ENCODE peak calls at places on chromosomes 6 and 20, in ten cellular contexts. One of them, this sample, is unnamed.

GRCh38 chr20:25296094-25297093 is 48.5 kb downstream of the PYGB start:
- DNase-seq in stimulated activated CD4-positive, alpha-beta T cell treated with anti-CD3 and anti-CD28 coated beads, Interleukin-12 subunit alpha, Interleukin-12 subunit beta, amount 100 ng/mL, for 24 hours: no peak
- DNase-seq in COLO829: no peak
- DNase-seq in NCI-H1436 treated with DMSO at 0.1 percent for 48 hours: no peak
- DNase-seq in NCI-H2081: no peak
- DNase-seq in PC-9: peak; percentile 29
- DNase-seq in T47D: no peak
- DNase-seq in fibroblast of mammary gland: peak; percentile 57
- DNase-seq in A172: peak; percentile 48
- DNase-seq in mucosa of descending colon: peak; percentile 42
- DNase-seq in this sample: peak; percentile 11

GRCh38 chr6:74597266-74597665 is 608.6 kb downstream of the COL12A1 start:
- DNase-seq in stimulated activated CD4-positive, alpha-beta T cell treated with anti-CD3 and anti-CD28 coated beads, Interleukin-12 subunit alpha, Interleukin-12 subunit beta, amount 100 ng/mL, for 24 hours: no peak
- DNase-seq in COLO829: no peak
- DNase-seq in NCI-H1436 treated with DMSO at 0.1 percent for 48 hours: no peak
- DNase-seq in NCI-H2081: no peak
- DNase-seq in PC-9: no peak
- DNase-seq in T47D: no peak
- DNase-seq in fibroblast of mammary gland: peak; percentile 82
- DNase-seq in A172: peak; percentile 42
- DNase-seq in mucosa of descending colon: no peak
- DNase-seq in this sample: no peak

GRCh38 chr6:142155895-142156757 is 9.1 kb downstream of the VTA1 start:
- DNase-seq in stimulated activated CD4-positive, alpha-beta T cell treated with anti-CD3 and anti-CD28 coated beads, Interleukin-12 subunit alpha, Interleukin-12 subunit beta, amount 100 ng/mL, for 24 hours: no peak
- DNase-seq in COLO829: peak; percentile 26
- DNase-seq in NCI-H1436 treated with DMSO at 0.1 percent for 48 hours: no peak
- DNase-seq in NCI-H2081: peak; percentile 11
- DNase-seq in PC-9: no peak
- DNase-seq in T47D: peak; percentile 4
- DNase-seq in fibroblast of mammary gland: peak; percentile 32
- DNase-seq in A172: peak; percentile 18
- DNase-seq in mucosa of descending colon: no peak
- DNase-seq in this sample: no peak

GRCh38 chr6:112040933-112041332 is 13.0 kb upstream of the CCN6 start:
- DNase-seq in stimulated activated CD4-positive, alpha-beta T cell treated with anti-CD3 and anti-CD28 coated beads, Interleukin-12 subunit alpha, Interleukin-12 subunit beta, amount 100 ng/mL, for 24 hours: no peak
- DNase-seq in COLO829: peak; percentile 89
- DNase-seq in NCI-H1436 treated with DMSO at 0.1 percent for 48 hours: no peak
- DNase-seq in NCI-H2081: no peak
- DNase-seq in PC-9: no peak
- DNase-seq in T47D: no peak
- DNase-seq in fibroblast of mammary gland: peak; percentile 65
- DNase-seq in A172: peak; percentile 42
- DNase-seq in mucosa of descending colon: no peak
- DNase-seq in this sample: no peak

GRCh38 chr20:62737271-62737761 is 28.7 kb downstream of the NTSR1 start:
- DNase-seq in stimulated activated CD4-positive, alpha-beta T cell treated with anti-CD3 and anti-CD28 coated beads, Interleukin-12 subunit alpha, Interleukin-12 subunit beta, amount 100 ng/mL, for 24 hours: no peak
- DNase-seq in COLO829: no peak
- DNase-seq in NCI-H1436 treated with DMSO at 0.1 percent for 48 hours: no peak
- DNase-seq in NCI-H2081: no peak
- DNase-seq in PC-9: no peak
- DNase-seq in T47D: no peak
- DNase-seq in fibroblast of mammary gland: peak; percentile 43
- DNase-seq in A172: peak; percentile 51
- DNase-seq in mucosa of descending colon: no peak
- DNase-seq in this sample: no peak

GRCh38 chr20:49866051-49866450 is 49.3 kb downstream of the SPATA2 start:
- DNase-seq in stimulated activated CD4-positive, alpha-beta T cell treated with anti-CD3 and anti-CD28 coated beads, Interleukin-12 subunit alpha, Interleukin-12 subunit beta, amount 100 ng/mL, for 24 hours: no peak
- DNase-seq in COLO829: no peak
- DNase-seq in NCI-H1436 treated with DMSO at 0.1 percent for 48 hours: no peak
- DNase-seq in NCI-H2081: no peak
- DNase-seq in PC-9: no peak
- DNase-seq in T47D: no peak
- DNase-seq in fibroblast of mammary gland: peak; percentile 89
- DNase-seq in A172: peak; percentile 33
- DNase-seq in mucosa of descending colon: no peak
- DNase-seq in this sample: no peak

GRCh38 chr20:23049933-23050838 is 714 bp upstream of the THBD start:
- DNase-seq in stimulated activated CD4-positive, alpha-beta T cell treated with anti-CD3 and anti-CD28 coated beads, Interleukin-12 subunit alpha, Interleukin-12 subunit beta, amount 100 ng/mL, for 24 hours: no peak
- DNase-seq in COLO829: no peak
- DNase-seq in NCI-H1436 treated with DMSO at 0.1 percent for 48 hours: no peak
- DNase-seq in NCI-H2081: no peak
- DNase-seq in PC-9: peak; percentile 51
- DNase-seq in T47D: no peak
- DNase-seq in fibroblast of mammary gland: no peak
- DNase-seq in A172: no peak
- DNase-seq in mucosa of descending colon: peak; percentile 14
- DNase-seq in this sample: no peak

GRCh38 chr20:23646106-23646958 is 8.6 kb upstream of the CST3 start:
- DNase-seq in stimulated activated CD4-positive, alpha-beta T cell treated with anti-CD3 and anti-CD28 coated beads, Interleukin-12 subunit alpha, Interleukin-12 subunit beta, amount 100 ng/mL, for 24 hours: no peak
- DNase-seq in COLO829: no peak
- DNase-seq in NCI-H1436 treated with DMSO at 0.1 percent for 48 hours: no peak
- DNase-seq in NCI-H2081: no peak
- DNase-seq in PC-9: no peak
- DNase-seq in T47D: no peak
- DNase-seq in fibroblast of mammary gland: no peak
- DNase-seq in A172: no peak
- DNase-seq in mucosa of descending colon: no peak
- DNase-seq in this sample: no peak

GRCh38 chr6:6834356-6835342 is 246.1 kb downstream of the LY86 start:
- DNase-seq in stimulated activated CD4-positive, alpha-beta T cell treated with anti-CD3 and anti-CD28 coated beads, Interleukin-12 subunit alpha, Interleukin-12 subunit beta, amount 100 ng/mL, for 24 hours: no peak
- DNase-seq in COLO829: no peak
- DNase-seq in NCI-H1436 treated with DMSO at 0.1 percent for 48 hours: peak; percentile 79
- DNase-seq in NCI-H2081: peak; percentile 57
- DNase-seq in PC-9: no peak
- DNase-seq in T47D: no peak
- DNase-seq in fibroblast of mammary gland: peak; percentile 20
- DNase-seq in A172: no peak
- DNase-seq in mucosa of descending colon: no peak
- DNase-seq in this sample: no peak

GRCh38 chr6:49666930-49667369 is 30.3 kb upstream of the RHAG start:
- DNase-seq in stimulated activated CD4-positive, alpha-beta T cell treated with anti-CD3 and anti-CD28 coated beads, Interleukin-12 subunit alpha, Interleukin-12 subunit beta, amount 100 ng/mL, for 24 hours: no peak
- DNase-seq in COLO829: no peak
- DNase-seq in NCI-H1436 treated with DMSO at 0.1 percent for 48 hours: no peak
- DNase-seq in NCI-H2081: no peak
- DNase-seq in PC-9: no peak
- DNase-seq in T47D: no peak
- DNase-seq in fibroblast of mammary gland: no peak
- DNase-seq in A172: no peak
- DNase-seq in mucosa of descending colon: no peak
- DNase-seq in this sample: no peak

GRCh38 chr6:8939615-8940014 is 504.3 kb upstream of the SLC35B3 start:
- DNase-seq in stimulated activated CD4-positive, alpha-beta T cell treated with anti-CD3 and anti-CD28 coated beads, Interleukin-12 subunit alpha, Interleukin-12 subunit beta, amount 100 ng/mL, for 24 hours: no peak
- DNase-seq in COLO829: no peak
- DNase-seq in NCI-H1436 treated with DMSO at 0.1 percent for 48 hours: no peak
- DNase-seq in NCI-H2081: peak; percentile 49
- DNase-seq in PC-9: peak; percentile 41
- DNase-seq in T47D: no peak
- DNase-seq in fibroblast of mammary gland: no peak
- DNase-seq in A172: peak; percentile 22
- DNase-seq in mucosa of descending colon: no peak
- DNase-seq in this sample: peak; percentile 64

GRCh38 chr6:45377041-45377554 is 636 bp downstream of the SUPT3H start:
- DNase-seq in stimulated activated CD4-positive, alpha-beta T cell treated with anti-CD3 and anti-CD28 coated beads, Interleukin-12 subunit alpha, Interleukin-12 subunit beta, amount 100 ng/mL, for 24 hours: no peak
- DNase-seq in COLO829: no peak
- DNase-seq in NCI-H1436 treated with DMSO at 0.1 percent for 48 hours: no peak
- DNase-seq in NCI-H2081: peak; percentile 53
- DNase-seq in PC-9: no peak
- DNase-seq in T47D: no peak
- DNase-seq in fibroblast of mammary gland: peak; percentile 45
- DNase-seq in A172: no peak
- DNase-seq in mucosa of descending colon: no peak
- DNase-seq in this sample: no peak

GRCh38 chr6:158050107-158050735 is 68.6 kb downstream of the SYNJ2 start:
- DNase-seq in stimulated activated CD4-positive, alpha-beta T cell treated with anti-CD3 and anti-CD28 coated beads, Interleukin-12 subunit alpha, Interleukin-12 subunit beta, amount 100 ng/mL, for 24 hours: no peak
- DNase-seq in COLO829: no peak
- DNase-seq in NCI-H1436 treated with DMSO at 0.1 percent for 48 hours: no peak
- DNase-seq in NCI-H2081: no peak
- DNase-seq in PC-9: no peak
- DNase-seq in T47D: no peak
- DNase-seq in fibroblast of mammary gland: no peak
- DNase-seq in A172: no peak
- DNase-seq in mucosa of descending colon: no peak
- DNase-seq in this sample: no peak

GRCh38 chr6:155377061-155377460 is 62.8 kb upstream of the TFB1M start:
- DNase-seq in stimulated activated CD4-positive, alpha-beta T cell treated with anti-CD3 and anti-CD28 coated beads, Interleukin-12 subunit alpha, Interleukin-12 subunit beta, amount 100 ng/mL, for 24 hours: no peak
- DNase-seq in COLO829: no peak
- DNase-seq in NCI-H1436 treated with DMSO at 0.1 percent for 48 hours: no peak
- DNase-seq in NCI-H2081: no peak
- DNase-seq in PC-9: no peak
- DNase-seq in T47D: no peak
- DNase-seq in fibroblast of mammary gland: peak; percentile 94
- DNase-seq in A172: peak; percentile 66
- DNase-seq in mucosa of descending colon: no peak
- DNase-seq in this sample: no peak

GRCh38 chr6:90197854-90198496 is 98.7 kb downstream of the BACH2 start:
- DNase-seq in stimulated activated CD4-positive, alpha-beta T cell treated with anti-CD3 and anti-CD28 coated beads, Interleukin-12 subunit alpha, Interleukin-12 subunit beta, amount 100 ng/mL, for 24 hours: no peak
- DNase-seq in COLO829: no peak
- DNase-seq in NCI-H1436 treated with DMSO at 0.1 percent for 48 hours: no peak
- DNase-seq in NCI-H2081: peak; percentile 23
- DNase-seq in PC-9: no peak
- DNase-seq in T47D: no peak
- DNase-seq in fibroblast of mammary gland: peak; percentile 78
- DNase-seq in A172: no peak
- DNase-seq in mucosa of descending colon: no peak
- DNase-seq in this sample: no peak

GRCh38 chr20:62575976-62576722 is 66.2 kb upstream of the SLCO4A1 start:
- DNase-seq in stimulated activated CD4-positive, alpha-beta T cell treated with anti-CD3 and anti-CD28 coated beads, Interleukin-12 subunit alpha, Interleukin-12 subunit beta, amount 100 ng/mL, for 24 hours: no peak
- DNase-seq in COLO829: no peak
- DNase-seq in NCI-H1436 treated with DMSO at 0.1 percent for 48 hours: no peak
- DNase-seq in NCI-H2081: no peak
- DNase-seq in PC-9: no peak
- DNase-seq in T47D: no peak
- DNase-seq in fibroblast of mammary gland: no peak
- DNase-seq in A172: no peak
- DNase-seq in mucosa of descending colon: no peak
- DNase-seq in this sample: no peak

GRCh38 chr20:22232923-22233322 is 351.4 kb downstream of the FOXA2 start:
- DNase-seq in stimulated activated CD4-positive, alpha-beta T cell treated with anti-CD3 and anti-CD28 coated beads, Interleukin-12 subunit alpha, Interleukin-12 subunit beta, amount 100 ng/mL, for 24 hours: no peak
- DNase-seq in COLO829: no peak
- DNase-seq in NCI-H1436 treated with DMSO at 0.1 percent for 48 hours: no peak
- DNase-seq in NCI-H2081: no peak
- DNase-seq in PC-9: no peak
- DNase-seq in T47D: no peak
- DNase-seq in fibroblast of mammary gland: no peak
- DNase-seq in A172: no peak
- DNase-seq in mucosa of descending colon: no peak
- DNase-seq in this sample: no peak

GRCh38 chr6:14922706-14923105 is 323.2 kb upstream of the JARID2 start:
- DNase-seq in stimulated activated CD4-positive, alpha-beta T cell treated with anti-CD3 and anti-CD28 coated beads, Interleukin-12 subunit alpha, Interleukin-12 subunit beta, amount 100 ng/mL, for 24 hours: no peak
- DNase-seq in COLO829: no peak
- DNase-seq in NCI-H1436 treated with DMSO at 0.1 percent for 48 hours: no peak
- DNase-seq in NCI-H2081: no peak
- DNase-seq in PC-9: no peak
- DNase-seq in T47D: no peak
- DNase-seq in fibroblast of mammary gland: no peak
- DNase-seq in A172: no peak
- DNase-seq in mucosa of descending colon: no peak
- DNase-seq in this sample: no peak

GRCh38 chr6:41887355-41887754 is 7.8 kb downstream of the USP49 start:
- DNase-seq in stimulated activated CD4-positive, alpha-beta T cell treated with anti-CD3 and anti-CD28 coated beads, Interleukin-12 subunit alpha, Interleukin-12 subunit beta, amount 100 ng/mL, for 24 hours: no peak
- DNase-seq in COLO829: no peak
- DNase-seq in NCI-H1436 treated with DMSO at 0.1 percent for 48 hours: no peak
- DNase-seq in NCI-H2081: no peak
- DNase-seq in PC-9: no peak
- DNase-seq in T47D: no peak
- DNase-seq in fibroblast of mammary gland: no peak
- DNase-seq in A172: no peak
- DNase-seq in mucosa of descending colon: no peak
- DNase-seq in this sample: no peak

GRCh38 chr20:23773579-23773978 is 22.8 kb upstream of the CST1 start:
- DNase-seq in stimulated activated CD4-positive, alpha-beta T cell treated with anti-CD3 and anti-CD28 coated beads, Interleukin-12 subunit alpha, Interleukin-12 subunit beta, amount 100 ng/mL, for 24 hours: no peak
- DNase-seq in COLO829: no peak
- DNase-seq in NCI-H1436 treated with DMSO at 0.1 percent for 48 hours: no peak
- DNase-seq in NCI-H2081: no peak
- DNase-seq in PC-9: no peak
- DNase-seq in T47D: no peak
- DNase-seq in fibroblast of mammary gland: no peak
- DNase-seq in A172: no peak
- DNase-seq in mucosa of descending colon: no peak
- DNase-seq in this sample: no peak

GRCh38 chr6:56864171-56864616 is 90.7 kb upstream of the BEND6 start:
- DNase-seq in stimulated activated CD4-positive, alpha-beta T cell treated with anti-CD3 and anti-CD28 coated beads, Interleukin-12 subunit alpha, Interleukin-12 subunit beta, amount 100 ng/mL, for 24 hours: no peak
- DNase-seq in COLO829: no peak
- DNase-seq in NCI-H1436 treated with DMSO at 0.1 percent for 48 hours: no peak
- DNase-seq in NCI-H2081: peak; percentile 28
- DNase-seq in PC-9: no peak
- DNase-seq in T47D: no peak
- DNase-seq in fibroblast of mammary gland: peak; percentile 47
- DNase-seq in A172: peak; percentile 77
- DNase-seq in mucosa of descending colon: no peak
- DNase-seq in this sample: no peak

GRCh38 chr6:147287869-147288271 is 83.7 kb downstream of the STXBP5 start:
- DNase-seq in stimulated activated CD4-positive, alpha-beta T cell treated with anti-CD3 and anti-CD28 coated beads, Interleukin-12 subunit alpha, Interleukin-12 subunit beta, amount 100 ng/mL, for 24 hours: no peak
- DNase-seq in COLO829: peak; percentile 56
- DNase-seq in NCI-H1436 treated with DMSO at 0.1 percent for 48 hours: no peak
- DNase-seq in NCI-H2081: no peak
- DNase-seq in PC-9: peak; percentile 22
- DNase-seq in T47D: no peak
- DNase-seq in fibroblast of mammary gland: peak; percentile 76
- DNase-seq in A172: peak; percentile 55
- DNase-seq in mucosa of descending colon: no peak
- DNase-seq in this sample: no peak

GRCh38 chr20:41447026-41447425 is 80.4 kb upstream of the EMILIN3 start:
- DNase-seq in stimulated activated CD4-positive, alpha-beta T cell treated with anti-CD3 and anti-CD28 coated beads, Interleukin-12 subunit alpha, Interleukin-12 subunit beta, amount 100 ng/mL, for 24 hours: no peak
- DNase-seq in COLO829: no peak
- DNase-seq in NCI-H1436 treated with DMSO at 0.1 percent for 48 hours: no peak
- DNase-seq in NCI-H2081: no peak
- DNase-seq in PC-9: no peak
- DNase-seq in T47D: no peak
- DNase-seq in fibroblast of mammary gland: no peak
- DNase-seq in A172: no peak
- DNase-seq in mucosa of descending colon: no peak
- DNase-seq in this sample: no peak

GRCh38 chr6:118524686-118525085 is 23.4 kb upstream of the PLN start:
- DNase-seq in stimulated activated CD4-positive, alpha-beta T cell treated with anti-CD3 and anti-CD28 coated beads, Interleukin-12 subunit alpha, Interleukin-12 subunit beta, amount 100 ng/mL, for 24 hours: no peak
- DNase-seq in COLO829: no peak
- DNase-seq in NCI-H1436 treated with DMSO at 0.1 percent for 48 hours: no peak
- DNase-seq in NCI-H2081: no peak
- DNase-seq in PC-9: no peak
- DNase-seq in T47D: no peak
- DNase-seq in fibroblast of mammary gland: no peak
- DNase-seq in A172: no peak
- DNase-seq in mucosa of descending colon: no peak
- DNase-seq in this sample: no peak

GRCh38 chr6:148495029-148495428 is 152.4 kb downstream of the SASH1 start:
- DNase-seq in stimulated activated CD4-positive, alpha-beta T cell treated with anti-CD3 and anti-CD28 coated beads, Interleukin-12 subunit alpha, Interleukin-12 subunit beta, amount 100 ng/mL, for 24 hours: no peak
- DNase-seq in COLO829: no peak
- DNase-seq in NCI-H1436 treated with DMSO at 0.1 percent for 48 hours: no peak
- DNase-seq in NCI-H2081: no peak
- DNase-seq in PC-9: no peak
- DNase-seq in T47D: no peak
- DNase-seq in fibroblast of mammary gland: no peak
- DNase-seq in A172: no peak
- DNase-seq in mucosa of descending colon: no peak
- DNase-seq in this sample: no peak

GRCh38 chr6:148869589-148869988 is 122.8 kb downstream of the UST start:
- DNase-seq in stimulated activated CD4-positive, alpha-beta T cell treated with anti-CD3 and anti-CD28 coated beads, Interleukin-12 subunit alpha, Interleukin-12 subunit beta, amount 100 ng/mL, for 24 hours: no peak
- DNase-seq in COLO829: peak; percentile 78
- DNase-seq in NCI-H1436 treated with DMSO at 0.1 percent for 48 hours: no peak
- DNase-seq in NCI-H2081: no peak
- DNase-seq in PC-9: peak; percentile 4
- DNase-seq in T47D: no peak
- DNase-seq in fibroblast of mammary gland: peak; percentile 99
- DNase-seq in A172: peak; percentile 85
- DNase-seq in mucosa of descending colon: no peak
- DNase-seq in this sample: no peak

GRCh38 chr20:37362231-37362792 is 16.4 kb downstream of the SRC start:
- DNase-seq in stimulated activated CD4-positive, alpha-beta T cell treated with anti-CD3 and anti-CD28 coated beads, Interleukin-12 subunit alpha, Interleukin-12 subunit beta, amount 100 ng/mL, for 24 hours: no peak
- DNase-seq in COLO829: no peak
- DNase-seq in NCI-H1436 treated with DMSO at 0.1 percent for 48 hours: no peak
- DNase-seq in NCI-H2081: no peak
- DNase-seq in PC-9: no peak
- DNase-seq in T47D: no peak
- DNase-seq in fibroblast of mammary gland: no peak
- DNase-seq in A172: no peak
- DNase-seq in mucosa of descending colon: no peak
- DNase-seq in this sample: no peak

GRCh38 chr6:89067796-89068195 is 12.8 kb upstream of the PNRC1 start:
- DNase-seq in stimulated activated CD4-positive, alpha-beta T cell treated with anti-CD3 and anti-CD28 coated beads, Interleukin-12 subunit alpha, Interleukin-12 subunit beta, amount 100 ng/mL, for 24 hours: no peak
- DNase-seq in COLO829: no peak
- DNase-seq in NCI-H1436 treated with DMSO at 0.1 percent for 48 hours: no peak
- DNase-seq in NCI-H2081: no peak
- DNase-seq in PC-9: no peak
- DNase-seq in T47D: no peak
- DNase-seq in fibroblast of mammary gland: peak; percentile 38
- DNase-seq in A172: no peak
- DNase-seq in mucosa of descending colon: no peak
- DNase-seq in this sample: no peak